ENCODE peak calls at places on chromosome X, in six cellular contexts. A, N, R, U, C and Q are unnamed samples.

GRCh38 chrX:132041016-132041415 is 17.9 kb downstream of the STK26 start:
- DNase-seq in A (peak), N (peak), R (no peak), U (no peak), C (no peak), Q (no peak)

GRCh38 chrX:152929898-152930297 is 32.0 kb downstream of the ZNF185 start:
- DNase-seq in A (no peak), N (no peak), R (no peak), U (no peak), C (no peak), Q (no peak)

GRCh38 chrX:111200327-111200726 is 70.0 kb downstream of the CAPN6 start:
- DNase-seq in A (no peak), N (no peak), R (no peak), U (no peak), C (no peak), Q (no peak)

GRCh38 chrX:13077168-13077567 is 32.7 kb upstream of the FAM9C start:
- DNase-seq in A (no peak), N (peak), R (no peak), U (no peak), C (no peak), Q (no peak)

GRCh38 chrX:37504991-37505390 is 66.5 kb upstream of the LANCL3 start:
- DNase-seq in A (no peak), N (no peak), R (no peak), U (no peak), C (no peak), Q (no peak)

GRCh38 chrX:132737743-132738142 is 220.7 kb downstream of the HS6ST2 start:
- DNase-seq in A (no peak), N (peak), R (no peak), U (no peak), C (no peak), Q (peak)

GRCh38 chrX:48958635-48959094 is 1.3 kb upstream of the OTUD5 start:
- DNase-seq in A (no peak), N (peak), R (peak), U (no peak), C (peak), Q (no peak)

GRCh38 chrX:137926090-137926489 is 360.2 kb downstream of the ZIC3 start:
- DNase-seq in A (no peak), N (peak), R (no peak), U (peak), C (peak), Q (no peak)

DNA sequence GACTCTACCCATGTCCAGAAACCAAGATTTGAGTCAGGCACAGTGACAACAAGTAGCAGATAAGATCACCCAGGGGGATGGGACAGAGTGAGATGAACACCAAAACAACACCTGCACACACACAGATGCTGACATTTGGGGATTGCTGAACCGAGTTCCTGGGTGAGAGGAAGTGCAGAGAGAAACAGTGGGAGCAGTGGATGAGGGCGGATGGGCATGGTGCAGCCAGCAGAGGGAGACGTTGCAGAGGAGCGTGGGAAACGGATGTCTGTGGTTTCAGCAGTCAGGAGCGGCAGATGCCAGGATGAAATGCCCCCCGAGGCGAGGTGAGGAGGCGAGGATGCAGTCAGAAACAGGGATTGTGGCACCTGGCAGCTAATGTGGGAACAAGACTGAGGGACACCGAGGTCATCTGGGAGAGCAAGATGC is 78.6 kb upstream of the STS start:
- DNase-seq in A (no peak), N (no peak), R (peak), U (peak), C (peak), Q (no peak)
- TF ChIP-seq CTCF in A (peak), N (peak), R (peak), U (no peak), C (no peak), Q (peak)

GRCh38 chrX:16579517-16579916 is 70.4 kb upstream of the S100G start:
- DNase-seq in A (no peak), N (no peak), R (no peak), U (no peak), C (no peak), Q (no peak)

GRCh38 chrX:16577483-16578029 is 72.4 kb upstream of the S100G start:
- DNase-seq in A (no peak), N (no peak), R (no peak), U (no peak), C (no peak), Q (no peak)

GRCh38 chrX:16573781-16574180 is 76.2 kb upstream of the S100G start:
- DNase-seq in A (peak), N (peak), R (no peak), U (no peak), C (no peak), Q (no peak)

DNA sequence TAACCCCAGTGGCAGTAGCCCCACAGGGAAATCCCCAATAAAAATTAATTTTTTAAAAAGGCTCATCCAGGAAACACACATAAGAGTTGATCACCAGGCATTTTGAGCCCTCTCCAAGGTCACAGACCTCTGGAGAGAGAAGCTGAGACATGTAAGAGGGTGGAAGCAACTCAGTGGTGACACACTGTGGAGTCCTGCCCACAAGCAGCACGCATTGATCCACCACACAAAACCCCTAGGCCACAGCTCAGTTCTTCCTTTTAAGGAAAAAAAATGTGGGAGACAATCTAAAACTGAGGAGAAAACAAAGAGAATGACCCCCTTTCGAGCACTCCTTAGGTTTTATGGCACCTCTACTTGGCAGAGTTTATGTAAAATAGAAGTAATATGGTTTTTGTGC is 71.7 kb upstream of the S100G start:
- DNase-seq in A (no peak), N (peak), R (no peak), U (no peak), C (peak), Q (no peak)
- TF ChIP-seq CTCF in A (no peak), N (no peak), R (no peak), U (no peak), C (no peak), Q (no peak)

GRCh38 chrX:113741744-113742143 is 842.1 kb upstream of the HTR2C start:
- DNase-seq in A (no peak), N (peak), R (no peak), U (no peak), C (peak), Q (no peak)
- TF ChIP-seq CTCF in A (no peak), N (no peak), R (no peak), U (no peak), C (no peak), Q (no peak)

GRCh38 chrX:40079572-40079971 is 18.2 kb downstream of the BCOR start:
- DNase-seq in A (no peak), N (no peak), R (no peak), U (no peak), C (no peak), Q (no peak)
- TF ChIP-seq CTCF in A (no peak), N (no peak), R (no peak), U (no peak), C (no peak), Q (no peak)

DNA sequence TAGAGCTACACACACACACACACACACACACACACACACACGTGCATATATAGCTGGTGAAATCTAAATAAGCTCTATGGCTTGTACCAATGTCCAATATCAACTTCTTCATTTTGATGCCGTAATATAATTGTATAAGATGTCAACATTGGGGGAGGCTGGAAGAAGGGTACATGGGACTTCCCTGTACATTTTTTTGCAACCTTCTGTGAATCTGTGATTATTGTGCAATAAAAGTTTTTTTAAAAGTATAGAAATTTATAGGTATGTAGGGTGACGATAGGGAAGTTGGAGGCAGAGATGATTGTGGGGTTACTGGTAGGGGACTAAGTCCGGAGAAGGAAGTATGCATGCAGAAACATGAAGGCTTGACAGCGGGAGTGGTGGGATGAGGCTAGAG is 105.5 kb downstream of the HDAC8 start:
- DNase-seq in A (no peak), N (no peak), R (no peak), U (no peak), C (no peak), Q (no peak)
- TF ChIP-seq CTCF in A (no peak), N (no peak), R (no peak), U (no peak), C (no peak), Q (no peak)

DNA sequence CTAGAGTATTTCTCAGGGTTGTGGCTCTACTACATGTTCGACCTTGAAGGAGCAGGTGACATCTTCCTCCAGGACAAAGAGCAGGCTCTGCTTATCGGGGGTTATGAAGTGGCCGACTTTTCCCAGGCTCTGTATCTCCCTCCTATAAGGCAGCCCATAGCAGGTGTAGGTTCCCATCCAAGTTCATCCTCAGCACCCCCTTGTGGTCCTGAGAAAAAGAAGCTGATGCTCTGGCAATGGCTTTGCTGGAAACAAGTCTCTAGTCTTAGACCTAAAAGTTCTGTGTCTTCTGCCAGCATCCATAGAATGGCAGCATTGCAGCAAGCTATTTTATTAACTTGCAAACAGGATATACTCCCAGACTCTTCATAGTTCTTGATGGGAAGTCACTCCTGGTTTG is 836.6 kb upstream of the PRKX start:
- DNase-seq in A (no peak), N (peak), R (no peak), U (peak), C (no peak), Q (no peak)
- TF ChIP-seq CTCF in A (no peak), N (peak), R (no peak), U (no peak), C (no peak), Q (no peak)